ENCODE peak calls at places on chromosomes 3 and 15, in nine cellular contexts. T is mesendoderm, G is mesothelial cell of epicardium, K is fibroblast of lung, H is NCI-H1105 treated with DMSO at 0.1 percent for 48 hours, A is KG1, U is GM13976, W is RPMI7951, V is GDM1. Y is an unnamed sample.

GRCh38 chr3:61832375-61833229 is 271.2 kb downstream of the PTPRG start:
- DNase-seq in T (no peak), U (no peak), H (no peak), A (no peak), G (no peak), W (peak), V (no peak), K (peak), Y (no peak)

GRCh38 chr3:11757441-11757875 is 89.2 kb downstream of the TAMM41 start:
- DNase-seq in T (no peak), W (peak), A (no peak), V (no peak), U (no peak), H (no peak), K (peak), G (no peak), Y (peak)

GRCh38 chr3:134598813-134599563 is 51.8 kb downstream of the KY start:
- DNase-seq in K (no peak), G (no peak), U (no peak), W (no peak), V (no peak), A (no peak), H (no peak), T (peak), Y (no peak)

GRCh38 chr3:119595639-119596329 is 1.9 kb upstream of the PLA1A start:
- DNase-seq in G (no peak), H (no peak), U (no peak), V (no peak), T (no peak), A (no peak), W (peak), K (peak), Y (peak)

GRCh38 chr15:89406756-89407650 is 72.4 kb upstream of the POLG start:
- DNase-seq in U (no peak), T (peak), G (no peak), K (no peak), W (no peak), H (no peak), V (no peak), A (no peak), Y (peak)

GRCh38 chr3:177836671-177837070 is 639.4 kb upstream of the TBL1XR1 start:
- DNase-seq in U (no peak), T (no peak), V (no peak), A (no peak), H (peak), G (no peak), K (peak), W (peak), Y (no peak)

GRCh38 chr3:64187065-64187959 is 38.0 kb downstream of the PRICKLE2 start:
- DNase-seq in W (peak), V (no peak), G (peak), H (peak), A (no peak), T (no peak), K (peak), U (no peak), Y (peak)

GRCh38 chr3:127738192-127738840 is 65.6 kb downstream of the ABTB1 start:
- DNase-seq in A (no peak), H (no peak), G (no peak), W (peak), U (no peak), T (peak), K (peak), V (no peak), Y (peak)

GRCh38 chr3:44802006-44802405 is 40.4 kb downstream of the KIF15 start:
- DNase-seq in K (no peak), U (no peak), T (no peak), V (no peak), G (no peak), H (no peak), W (no peak), A (no peak), Y (peak)

GRCh38 chr3:172562881-172563835 is 39.9 kb upstream of the TNFSF10 start:
- DNase-seq in K (peak), V (no peak), A (peak), T (no peak), U (no peak), G (no peak), W (peak), H (no peak), Y (peak)

GRCh38 chr3:151096697-151097096 is 11.2 kb downstream of the MED12L start:
- DNase-seq in W (no peak), G (no peak), V (no peak), A (no peak), T (no peak), K (no peak), H (peak), U (no peak), Y (peak)

GRCh38 chr15:66401130-66402021 is 14.7 kb downstream of the MAP2K1 start:
- DNase-seq in K (peak), H (no peak), U (no peak), W (peak), T (peak), G (no peak), A (no peak), V (no peak), Y (no peak)

GRCh38 chr3:39135170-39135805 is 18.1 kb downstream of the CSRNP1 start:
- DNase-seq in H (no peak), U (no peak), G (no peak), V (no peak), K (no peak), W (no peak), A (no peak), T (no peak), Y (no peak)

GRCh38 chr3:113035387-113035982 is 44.7 kb downstream of the GTPBP8 start:
- DNase-seq in T (peak), K (peak), A (no peak), H (peak), W (peak), V (peak), G (no peak), U (peak), Y (peak)

GRCh38 chr3:60528651-60529050 is 722.6 kb downstream of the FHIT start:
- DNase-seq in U (no peak), V (no peak), A (no peak), H (no peak), T (no peak), K (no peak), G (no peak), W (no peak), Y (no peak)

GRCh38 chr15:68415501-68416157 is 16.3 kb downstream of the ITGA11 start:
- DNase-seq in T (no peak), U (no peak), V (no peak), H (no peak), A (no peak), K (no peak), G (peak), W (no peak), Y (no peak)

GRCh38 chr15:78131295-78132021 is at the start of gene CIB2:
- DNase-seq in G (peak), W (peak), K (peak), U (peak), H (peak), A (peak), V (peak), T (peak), Y (peak)

GRCh38 chr3:10940106-10940505 is 52.4 kb upstream of the SLC6A1 start:
- DNase-seq in W (no peak), G (no peak), T (no peak), H (no peak), U (no peak), A (no peak), V (no peak), K (no peak), Y (no peak)

GRCh38 chr3:50242371-50242770 is 6.4 kb downstream of the GNAI2 start:
- DNase-seq in G (no peak), H (no peak), U (no peak), W (no peak), V (peak), A (no peak), K (no peak), T (no peak), Y (no peak)

Y was measured in astrocyte of the hippocampus.